ENCODE peak calls at places on chromosomes 3 and 15, in six cellular contexts. K is endothelial cell of umbilical vein, J is upper lobe of right lung, Z is GM12878, P is mucosa of descending colon, O is fibroblast of mammary gland. R is an unnamed sample.

GRCh38 chr15:51714162-51714561 is 23.3 kb downstream of the LYSMD2 start:
- DNase-seq in K (no peak), J (no peak), Z (no peak), P (no peak), O (no peak), R (no peak)

GRCh38 chr3:13612829-13613228 is 63.9 kb downstream of the FBLN2 start:
- DNase-seq in K (no peak), J (no peak), Z (no peak), P (no peak), O (peak), R (no peak)

GRCh38 chr3:114878119-114878839 is 268.8 kb downstream of the ZBTB20 start:
- DNase-seq in K (no peak), J (no peak), Z (no peak), P (no peak), O (peak), R (no peak)

GRCh38 chr15:74815121-74815933 is 2.7 kb downstream of the LMAN1L start:
- DNase-seq in K (no peak), J (no peak), Z (no peak), P (peak), O (no peak), R (peak)

GRCh38 chr3:169869484-169870304 is at the start of gene LRRC31:
- DNase-seq in K (no peak), J (no peak), Z (no peak), P (no peak), O (no peak), R (peak)

GRCh38 chr15:64842099-64842940 is 605 bp downstream of the PLEKHO2 start:
- DNase-seq in K (peak), J (no peak), Z (no peak), P (no peak), O (peak), R (no peak)

GRCh38 chr3:59522550-59522949 is 472.7 kb upstream of the CFAP20DC start:
- DNase-seq in K (no peak), J (no peak), Z (no peak), P (no peak), O (no peak), R (no peak)

GRCh38 chr15:66673410-66674322 is 28.4 kb upstream of the SMAD6 start:
- DNase-seq in K (no peak), J (peak), Z (no peak), P (peak), O (no peak), R (no peak)

GRCh38 chr3:149448331-149448831 is 26.1 kb upstream of the TM4SF4 start:
- DNase-seq in K (peak), J (no peak), Z (no peak), P (no peak), O (peak), R (no peak)

GRCh38 chr15:69629631-69630161 is 177.1 kb downstream of the RPLP1 start:
- DNase-seq in K (no peak), J (no peak), Z (no peak), P (no peak), O (no peak), R (no peak)

GRCh38 chr3:127799476-127800222 is 22.7 kb downstream of the MGLL start:
- DNase-seq in K (peak), J (no peak), Z (no peak), P (no peak), O (peak), R (no peak)

GRCh38 chr3:78204977-78205376 is 1165.1 kb downstream of the ROBO2 start:
- DNase-seq in K (peak), J (no peak), Z (no peak), P (no peak), O (peak), R (no peak)

GRCh38 chr3:196942226-196942914 is at the start of gene NCBP2:
- DNase-seq in K (peak), J (peak), Z (peak), P (peak), O (peak), R (peak)

GRCh38 chr3:17140670-17141505 is 256.1 kb downstream of the PLCL2 start:
- DNase-seq in K (no peak), J (no peak), Z (no peak), P (no peak), O (peak), R (no peak)

DNA sequence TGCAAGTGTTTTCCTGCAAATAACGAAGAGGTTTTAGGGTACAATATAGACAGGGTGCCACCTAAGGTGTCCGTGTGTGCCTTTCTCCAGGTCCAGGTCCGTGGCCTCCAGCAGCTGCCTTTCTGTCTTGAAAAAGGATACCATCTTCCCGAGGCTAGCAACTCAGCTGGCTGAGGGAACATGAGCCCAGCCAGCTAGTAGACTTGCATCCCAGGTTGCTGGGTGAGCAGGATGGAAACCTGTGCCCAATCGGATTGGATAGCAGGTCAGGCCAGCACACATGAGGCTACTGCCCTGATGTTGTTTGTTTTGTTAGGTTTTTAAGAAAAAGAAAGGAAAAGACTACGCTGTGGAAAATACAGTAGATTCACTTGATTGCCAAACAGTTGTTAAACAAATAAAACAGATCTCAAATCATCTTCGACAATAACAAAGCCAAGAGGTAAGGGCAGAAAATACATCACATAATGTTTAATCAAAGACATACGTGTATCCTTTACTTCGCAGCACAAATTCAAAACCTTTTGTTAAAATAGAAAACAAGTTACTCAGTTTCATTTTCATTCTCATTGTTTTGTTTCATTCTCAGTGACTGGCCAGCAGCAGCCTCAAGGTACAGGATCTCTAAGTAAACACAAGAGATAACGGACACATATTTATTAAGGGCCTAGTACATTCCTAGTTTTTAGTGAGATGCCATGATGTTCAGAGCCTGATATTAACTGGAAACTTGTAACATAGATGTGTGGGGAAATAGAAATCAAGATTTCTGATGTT is 661.2 kb upstream of the NR2F2 start:
- DNase-seq in K (peak), J (no peak), Z (peak), P (no peak), O (peak), R (no peak)
- H3K4me3 ChIP-seq in K (peak), J (peak), Z (peak), P (no peak), O (no peak), R (no peak)

GRCh38 chr3:129441782-129442181 is 1.8 kb downstream of the IFT122 start:
- DNase-seq in K (peak), J (no peak), Z (no peak), P (no peak), O (peak), R (no peak)
- TF ChIP-seq CTCF in K (no peak), J (no peak), Z (no peak), P (no peak), O (peak), R (no peak)

GRCh38 chr3:45905755-45906154 is 19.4 kb downstream of the CCR9 start:
- DNase-seq in K (no peak), J (no peak), Z (no peak), P (no peak), O (no peak), R (no peak)
- H3K4me3 ChIP-seq in K (no peak), J (no peak), Z (no peak), P (no peak), O (no peak), R (no peak)

DNA sequence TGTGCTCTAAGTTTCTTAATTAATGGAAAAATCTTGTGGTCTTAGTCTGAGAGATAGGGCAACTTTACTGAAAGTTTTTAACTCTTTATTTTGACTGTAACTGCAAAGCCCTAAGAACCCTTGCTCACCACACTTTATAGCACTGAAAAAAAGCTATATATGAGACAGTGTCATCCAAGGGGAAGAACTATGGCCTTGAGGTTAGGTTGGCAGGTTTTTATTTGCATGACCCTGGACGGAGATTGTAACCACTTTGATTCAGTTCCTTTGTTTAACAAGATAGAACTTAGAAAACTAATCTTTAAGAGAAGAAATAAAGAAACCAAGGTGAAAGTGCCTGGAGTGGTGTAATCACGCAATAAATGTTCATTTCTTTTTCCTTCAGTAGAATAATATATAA is 30.6 kb upstream of the LYSMD4 start:
- DNase-seq in K (no peak), J (no peak), Z (no peak), P (no peak), O (no peak), R (no peak)
- TF ChIP-seq CTCF in K (no peak), J (no peak), Z (no peak), P (no peak), O (no peak), R (no peak)

GRCh38 chr3:129576514-129577345 is 29.7 kb downstream of the PLXND1 start:
- DNase-seq in K (peak), J (no peak), Z (peak), P (peak), O (no peak), R (peak)

GRCh38 chr3:129579991-129580390 is 26.5 kb downstream of the PLXND1 start:
- DNase-seq in K (no peak), J (no peak), Z (no peak), P (no peak), O (no peak), R (no peak)

GRCh38 chr3:129575987-129576364 is 30.5 kb downstream of the PLXND1 start:
- DNase-seq in K (no peak), J (no peak), Z (no peak), P (no peak), O (no peak), R (no peak)

GRCh38 chr3:129577356-129577755 is 29.1 kb downstream of the PLXND1 start:
- DNase-seq in K (no peak), J (no peak), Z (no peak), P (peak), O (peak), R (no peak)

GRCh38 chr3:129577925-129578742 is 28.3 kb downstream of the PLXND1 start:
- DNase-seq in K (no peak), J (no peak), Z (no peak), P (no peak), O (no peak), R (no peak)
- H3K4me3 ChIP-seq in K (no peak), J (no peak), Z (no peak), P (no peak), O (no peak), R (no peak)

GRCh38 chr3:53230789-53231188 is 25.0 kb downstream of the TKT start:
- DNase-seq in K (no peak), J (peak), Z (no peak), P (no peak), O (no peak), R (no peak)

GRCh38 chr3:53232641-53233377 is 23.0 kb downstream of the TKT start:
- DNase-seq in K (no peak), J (no peak), Z (no peak), P (peak), O (no peak), R (no peak)

GRCh38 chr3:53230041-53230621 is 25.7 kb downstream of the TKT start:
- DNase-seq in K (no peak), J (peak), Z (no peak), P (no peak), O (no peak), R (no peak)

GRCh38 chr3:53229606-53230005 is 26.2 kb downstream of the TKT start:
- DNase-seq in K (no peak), J (no peak), Z (no peak), P (no peak), O (no peak), R (no peak)

GRCh38 chr3:53231532-53232511 is 24.0 kb downstream of the TKT start:
- DNase-seq in K (no peak), J (peak), Z (no peak), P (peak), O (no peak), R (no peak)
- TF ChIP-seq CTCF in K (no peak), J (no peak), Z (peak), P (no peak), O (no peak), R (peak)

GRCh38 chr15:26661727-26662126 is 111.1 kb downstream of the GABRB3 start:
- DNase-seq in K (no peak), J (no peak), Z (no peak), P (no peak), O (no peak), R (no peak)

GRCh38 chr15:26651909-26652308 is 121.0 kb downstream of the GABRB3 start:
- DNase-seq in K (no peak), J (no peak), Z (no peak), P (no peak), O (no peak), R (no peak)

GRCh38 chr15:26661107-26661506 is 111.8 kb downstream of the GABRB3 start:
- DNase-seq in K (no peak), J (no peak), Z (no peak), P (no peak), O (no peak), R (no peak)

DNA sequence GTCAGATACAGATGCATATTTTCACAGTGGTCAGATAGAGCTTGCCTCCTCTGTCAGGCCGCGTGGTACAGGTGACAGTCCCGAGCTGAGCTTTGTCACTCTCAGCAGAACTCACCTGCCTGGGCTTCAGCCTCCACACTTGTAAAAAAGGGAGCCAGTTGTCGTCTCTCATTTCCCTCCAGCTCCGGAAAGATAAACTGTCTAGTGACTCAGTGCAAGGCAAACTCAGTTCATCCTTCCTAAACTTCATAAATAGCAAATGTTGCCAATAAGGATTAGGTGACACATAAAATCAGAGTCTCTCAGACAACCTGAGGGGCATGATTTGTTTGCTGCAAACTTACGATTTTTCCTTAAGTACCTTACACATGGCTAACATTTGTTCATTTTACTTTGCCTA is 116.8 kb downstream of the GABRB3 start:
- DNase-seq in K (no peak), J (no peak), Z (no peak), P (no peak), O (no peak), R (no peak)
- H3K4me3 ChIP-seq in K (no peak), J (no peak), Z (no peak), P (no peak), O (no peak), R (no peak)